ENCODE peak calls at places on chromosomes 16 and 17, in ten cellular contexts. E is cardiac muscle cell; Q is uterus; K is osteoblast; W is effector memory CD4-positive, alpha-beta T cell; Z is AG04450; L is cardiac fibroblast; I is HCT116; M is mesendoderm; T is mucosa of descending colon. J is an unnamed sample.

GRCh38 chr17:27423651-27424050 is 32.6 kb upstream of the KSR1 start:
- DNase-seq in E (no peak), Q (no peak), K (no peak), W (no peak), Z (no peak), L (no peak), I (no peak), M (no peak), T (no peak), J (no peak)

GRCh38 chr16:82506734-82507133 is 120.0 kb upstream of the CDH13 start:
- DNase-seq in E (no peak), Q (no peak), K (no peak), W (no peak), Z (no peak), L (no peak), I (no peak), M (no peak), T (peak; percentile 23), J (no peak)

GRCh38 chr17:59355030-59355694 is 23.7 kb downstream of the YPEL2 start:
- DNase-seq in E (no peak), Q (no peak), K (no peak), W (no peak), Z (no peak), L (no peak), I (peak; percentile 31), M (no peak), T (no peak), J (no peak)

GRCh38 chr16:71358464-71359031 is at the start of gene CALB2:
- DNase-seq in E (peak; percentile 70), Q (peak; percentile 32), K (peak; percentile 96), W (peak; percentile 7), Z (no peak), L (peak; percentile 64), I (no peak), M (peak; percentile 68), T (peak; percentile 82), J (peak; percentile 53)

GRCh38 chr16:78503501-78504110 is 404.2 kb downstream of the WWOX start:
- DNase-seq in E (peak; percentile 82), Q (peak; percentile 89), K (no peak), W (peak; percentile 2), Z (no peak), L (peak; percentile 80), I (peak; percentile 7), M (peak; percentile 63), T (peak; percentile 83), J (no peak)

GRCh38 chr17:8745586-8746500 is 1.2 kb upstream of the CCDC42 start:
- DNase-seq in E (peak; percentile 77), Q (peak; percentile 64), K (peak; percentile 97), W (peak; percentile 66), Z (peak; percentile 4), L (peak; percentile 68), I (peak; percentile 16), M (peak; percentile 59), T (peak; percentile 78), J (peak; percentile 66)

GRCh38 chr17:6279659-6280058 is 155.3 kb downstream of the AIPL1 start:
- DNase-seq in E (no peak), Q (no peak), K (no peak), W (no peak), Z (no peak), L (no peak), I (peak; percentile 56), M (peak; percentile 86), T (peak; percentile 79), J (no peak)

GRCh38 chr17:39599665-39600468 is 7.9 kb downstream of the NEUROD2 start:
- DNase-seq in E (no peak), Q (no peak), K (peak; percentile 72), W (no peak), Z (no peak), L (no peak), I (no peak), M (no peak), T (no peak), J (no peak)

GRCh38 chr17:17043668-17044226 is 1.5 kb downstream of the MPRIP start:
- DNase-seq in E (no peak), Q (no peak), K (peak; percentile 82), W (no peak), Z (no peak), L (no peak), I (no peak), M (peak; percentile 47), T (no peak), J (no peak)

GRCh38 chr17:9002236-9002609 is 19.1 kb upstream of the NTN1 start:
- DNase-seq in E (no peak), Q (no peak), K (no peak), W (no peak), Z (no peak), L (no peak), I (no peak), M (peak; percentile 57), T (no peak), J (no peak)

GRCh38 chr17:35766903-35767510 is 6.3 kb downstream of the C17orf50 start:
- DNase-seq in E (peak; percentile 70), Q (no peak), K (peak; percentile 97), W (no peak), Z (no peak), L (peak; percentile 68), I (no peak), M (no peak), T (no peak), J (peak; percentile 29)

GRCh38 chr16:8571061-8571596 is 19.2 kb downstream of the TMEM114 start:
- DNase-seq in E (peak; percentile 69), Q (no peak), K (no peak), W (no peak), Z (no peak), L (peak; percentile 66), I (no peak), M (peak; percentile 59), T (no peak), J (no peak)

GRCh38 chr16:28845173-28846079 is 722 bp downstream of the TUFM start:
- DNase-seq in E (peak; percentile 26), Q (no peak), K (peak; percentile 88), W (no peak), Z (no peak), L (no peak), I (peak; percentile 53), M (peak; percentile 63), T (peak; percentile 85), J (no peak)

GRCh38 chr16:12906765-12907516 is 5.5 kb downstream of the SHISA9 start:
- DNase-seq in E (no peak), Q (no peak), K (peak; percentile 61), W (no peak), Z (no peak), L (no peak), I (no peak), M (no peak), T (no peak), J (no peak)
- H3K4me3 ChIP-seq in E (no peak overlapping the region), Q (no peak overlapping the region), K (no peak overlapping the region), W (no peak overlapping the region), Z (no peak overlapping the region), L (no peak overlapping the region), I (no peak overlapping the region), M (no peak overlapping the region), T (no peak overlapping the region), J (no peak overlapping the region)

DNA sequence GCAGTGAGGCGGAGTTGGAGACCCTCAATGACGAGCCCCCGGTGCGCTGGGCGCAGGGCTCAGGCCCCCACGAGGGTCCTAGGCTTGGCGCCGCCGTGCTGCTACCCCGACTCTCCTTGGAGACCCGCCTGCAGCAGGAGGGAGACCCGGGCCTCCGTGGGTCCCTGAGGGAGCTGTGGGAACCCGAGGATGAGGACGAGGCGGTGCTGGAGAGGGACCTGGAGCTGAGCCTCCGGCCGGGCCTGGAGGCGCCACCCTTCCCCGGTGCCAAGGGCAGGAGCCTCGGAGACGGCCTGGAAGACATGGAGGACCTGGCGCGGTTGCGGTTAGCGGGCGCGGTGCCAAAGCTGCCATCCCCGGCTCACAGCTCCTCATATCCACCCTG is 2.3 kb downstream of the MYO15B start:
- DNase-seq in E (no peak), Q (peak; percentile 45), K (no peak), W (no peak), Z (no peak), L (no peak), I (no peak), M (no peak), T (no peak), J (no peak)
- H3K4me3 ChIP-seq in E (peak overlapping the region; percentile 27), Q (peak overlapping the region; percentile 65), K (no peak overlapping the region), W (no peak overlapping the region), Z (peak overlapping the region; percentile 66), L (peak overlapping the region; percentile 51), I (peak overlapping the region; percentile 38), M (no peak overlapping the region), T (no peak overlapping the region), J (peak overlapping the region; percentile 52)

GRCh38 chr16:84821179-84821578 is 1.4 kb downstream of the CRISPLD2 start:
- DNase-seq in E (no peak), Q (no peak), K (peak; percentile 53), W (no peak), Z (no peak), L (no peak), I (no peak), M (no peak), T (no peak), J (no peak)

GRCh38 chr16:84820771-84821170 is 986 bp downstream of the CRISPLD2 start:
- DNase-seq in E (no peak), Q (no peak), K (no peak), W (no peak), Z (no peak), L (no peak), I (no peak), M (no peak), T (no peak), J (no peak)

GRCh38 chr16:84823484-84823883 is 3.7 kb downstream of the CRISPLD2 start:
- DNase-seq in E (peak; percentile 86), Q (no peak), K (peak; percentile 46), W (no peak), Z (no peak), L (peak; percentile 59), I (no peak), M (no peak), T (no peak), J (no peak)

GRCh38 chr16:84822990-84823389 is 3.2 kb downstream of the CRISPLD2 start:
- DNase-seq in E (no peak), Q (no peak), K (no peak), W (no peak), Z (no peak), L (no peak), I (no peak), M (no peak), T (no peak), J (no peak)

GRCh38 chr16:84821728-84822676 is 2.2 kb downstream of the CRISPLD2 start:
- DNase-seq in E (peak; percentile 63), Q (peak; percentile 75), K (peak; percentile 61), W (no peak), Z (no peak), L (peak; percentile 56), I (no peak), M (no peak), T (no peak), J (no peak)
- H3K4me3 ChIP-seq in E (no peak overlapping the region), Q (peak overlapping the region; percentile 87), K (peak overlapping the region; percentile 77), W (no peak overlapping the region), Z (peak overlapping the region; percentile 90), L (peak overlapping the region; percentile 53), I (no peak overlapping the region), M (no peak overlapping the region), T (no peak overlapping the region), J (no peak overlapping the region)

DNA sequence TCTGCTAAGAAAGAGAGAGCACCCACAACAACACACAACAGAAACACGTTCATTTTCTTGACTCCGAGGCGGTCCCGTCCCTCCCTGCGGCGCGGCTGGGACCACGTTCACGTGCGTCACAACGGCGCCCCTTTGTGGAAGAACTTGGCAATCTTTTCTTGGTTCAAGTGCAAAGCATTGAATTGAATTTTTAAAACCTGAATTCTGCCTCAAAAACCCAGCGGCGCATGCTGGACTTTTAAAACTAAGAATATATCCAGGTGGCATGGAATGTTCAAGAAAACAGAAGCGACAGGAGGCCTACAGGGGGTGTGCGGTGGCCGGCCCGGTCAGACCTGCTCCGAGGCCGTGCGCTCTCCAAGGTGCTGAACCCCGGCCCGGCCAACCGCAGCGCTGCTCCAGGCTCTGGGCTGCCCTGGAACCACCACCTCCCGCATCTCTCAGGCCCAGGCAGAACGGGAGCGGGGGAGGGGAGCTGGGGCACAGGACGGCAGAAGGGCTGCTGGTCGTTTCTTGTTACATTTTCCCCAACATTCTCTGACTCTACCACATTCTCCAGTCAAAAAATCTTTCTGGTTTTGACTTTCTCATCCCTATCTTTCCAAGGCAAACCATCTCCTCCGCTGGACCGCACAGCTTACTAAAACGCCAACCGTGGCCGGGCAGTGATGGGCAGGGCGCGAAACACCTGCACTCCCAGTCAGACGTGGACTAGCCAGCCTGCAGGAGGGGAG is 3.4 kb upstream of the HEXD start:
- DNase-seq in E (peak; percentile 79), Q (peak; percentile 48), K (peak; percentile 99), W (peak; percentile 27), Z (no peak), L (peak; percentile 76), I (peak; percentile 57), M (peak; percentile 86), T (peak; percentile 80), J (peak; percentile 70)
- H3K4me3 ChIP-seq in E (no peak overlapping the region), Q (no peak overlapping the region), K (peak overlapping the region; percentile 35), W (no peak overlapping the region), Z (no peak overlapping the region), L (no peak overlapping the region), I (no peak overlapping the region), M (no peak overlapping the region), T (no peak overlapping the region), J (no peak overlapping the region)